ENCODE peak calls at places on chromosome 15, in seven cellular contexts. B is Peyer's patch, O is tibial nerve, L is ovary, H is esophagus squamous epithelium, X is sigmoid colon, G is suprapubic skin. S is an unnamed sample.

GRCh38 chr15:62165029-62165792 is at the start of gene C2CD4B:
- DNase-seq in B (peak), O (no peak), L (peak), H (no peak), X (no peak), G (peak), S (no peak)

GRCh38 chr15:90482124-90483011 is 47.4 kb upstream of the CRTC3 start:
- DNase-seq in B (no peak), O (peak), L (peak), H (no peak), X (no peak), G (no peak), S (no peak)

GRCh38 chr15:58738051-58738707 is 11.3 kb downstream of the ADAM10 start:
- DNase-seq in B (no peak), O (no peak), L (no peak), H (no peak), X (no peak), G (no peak), S (no peak)

GRCh38 chr15:92907229-92907628 is 7.1 kb downstream of the CHD2 start:
- DNase-seq in B (no peak), O (no peak), L (no peak), H (no peak), X (no peak), G (no peak), S (no peak)

GRCh38 chr15:66923438-66923881 is 141.9 kb upstream of the SMAD3 start:
- DNase-seq in B (no peak), O (no peak), L (no peak), H (no peak), X (peak), G (no peak), S (no peak)

GRCh38 chr15:75577401-75578205 is 1.5 kb downstream of the PTPN9 start:
- DNase-seq in B (no peak), O (no peak), L (no peak), H (no peak), X (peak), G (no peak), S (peak)

GRCh38 chr15:43794269-43795037 is 2.3 kb downstream of the SERF2 start:
- DNase-seq in B (no peak), O (no peak), L (no peak), H (no peak), X (no peak), G (no peak), S (no peak)

GRCh38 chr15:29873264-29873663 is 51.0 kb upstream of the TJP1 start:
- DNase-seq in B (no peak), O (no peak), L (no peak), H (no peak), X (no peak), G (no peak), S (no peak)

GRCh38 chr15:101004986-101005747 is 86.0 kb downstream of the LRRK1 start:
- DNase-seq in B (no peak), O (no peak), L (no peak), H (no peak), X (peak), G (peak), S (no peak)

GRCh38 chr15:70267879-70268278 is 170.2 kb upstream of the TLE3 start:
- DNase-seq in B (no peak), O (no peak), L (no peak), H (no peak), X (no peak), G (no peak), S (no peak)

GRCh38 chr15:88904808-88905327 is 8.3 kb downstream of the MFGE8 start:
- DNase-seq in B (peak), O (peak), L (peak), H (peak), X (peak), G (peak), S (peak)

GRCh38 chr15:33132722-33133345 is 61.7 kb downstream of the FMN1 start:
- DNase-seq in B (no peak), O (no peak), L (no peak), H (no peak), X (no peak), G (no peak), S (no peak)

GRCh38 chr15:62962101-62962995 is 80.2 kb upstream of the TPM1 start:
- DNase-seq in B (no peak), O (no peak), L (no peak), H (no peak), X (no peak), G (no peak), S (no peak)

GRCh38 chr15:26355671-26356070 is 417.2 kb downstream of the GABRB3 start:
- DNase-seq in B (no peak), O (no peak), L (no peak), H (no peak), X (no peak), G (no peak), S (no peak)

GRCh38 chr15:43150171-43150929 is 17.0 kb downstream of the TMEM62 start:
- DNase-seq in B (no peak), O (no peak), L (no peak), H (no peak), X (no peak), G (no peak), S (no peak)

GRCh38 chr15:65833501-65834220 is 35.6 kb upstream of the RAB11A start:
- DNase-seq in B (no peak), O (no peak), L (no peak), H (no peak), X (no peak), G (no peak), S (no peak)

GRCh38 chr15:39215006-39215405 is 365.9 kb upstream of the THBS1 start:
- DNase-seq in B (no peak), O (no peak), L (no peak), H (no peak), X (no peak), G (no peak), S (no peak)

GRCh38 chr15:77870195-77871065 is 207.1 kb downstream of the TBC1D2B start:
- DNase-seq in B (peak), O (peak), L (peak), H (no peak), X (peak), G (peak), S (peak)

GRCh38 chr15:55907797-55908196 is 85.6 kb downstream of the NEDD4 start:
- DNase-seq in B (no peak), O (no peak), L (no peak), H (no peak), X (no peak), G (no peak), S (no peak)

GRCh38 chr15:89964555-89964954 is 36.6 kb upstream of the ZNF710 start:
- DNase-seq in B (no peak), O (no peak), L (no peak), H (no peak), X (no peak), G (no peak), S (no peak)

GRCh38 chr15:68578960-68579935 is at the start of gene CORO2B:
- DNase-seq in B (peak), O (no peak), L (peak), H (no peak), X (no peak), G (no peak), S (no peak)

GRCh38 chr15:68313501-68314390 is 36.2 kb downstream of the FEM1B start:
- DNase-seq in B (peak), O (no peak), L (peak), H (no peak), X (no peak), G (peak), S (peak)

GRCh38 chr15:27017168-27017809 is 46.3 kb downstream of the GABRG3 start:
- DNase-seq in B (no peak), O (peak), L (no peak), H (no peak), X (no peak), G (no peak), S (no peak)

GRCh38 chr15:33031324-33031736 is 163.2 kb downstream of the FMN1 start:
- DNase-seq in B (no peak), O (no peak), L (no peak), H (no peak), X (no peak), G (no peak), S (no peak)

DNA sequence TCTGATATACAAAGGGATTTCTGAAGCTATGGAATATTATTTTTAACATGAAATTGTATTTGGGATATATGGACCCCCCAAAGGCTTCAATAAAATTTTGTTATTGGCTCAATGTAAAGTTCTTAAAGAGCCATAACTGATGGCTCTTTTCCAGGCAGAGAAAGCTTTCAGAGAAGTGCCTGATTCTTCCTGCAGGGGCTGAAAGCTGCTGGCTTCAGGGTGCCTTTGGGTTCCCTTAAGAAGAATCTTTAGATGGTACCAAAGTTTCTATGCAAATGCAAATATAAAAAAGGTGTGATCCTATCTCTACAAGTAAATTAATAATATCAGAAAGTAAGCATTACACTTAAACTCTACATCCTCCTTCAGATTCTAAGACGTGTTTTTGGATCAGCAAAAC is 72.6 kb downstream of the NR2F2 start:
- DNase-seq in B (no peak), O (no peak), L (no peak), H (no peak), X (no peak), G (no peak), S (no peak)
- TF ChIP-seq POLR2A in B (no peak), O (no peak), L (no peak), H (no peak), X (no peak), G (no peak), S (no peak)

GRCh38 chr15:45715528-45715927 is 80.7 kb downstream of the SQOR start:
- DNase-seq in B (no peak), O (no peak), L (no peak), H (no peak), X (no peak), G (no peak), S (no peak)
- H3K4me3 ChIP-seq in B (no peak), O (no peak), L (no peak), H (no peak), X (no peak), G (no peak), S (no peak)

GRCh38 chr15:34583399-34584320 is at the start of gene GOLGA8B:
- DNase-seq in B (peak), O (no peak), L (peak), H (no peak), X (peak), G (no peak), S (no peak)
- TF ChIP-seq POLR2A in B (no peak), O (no peak), L (no peak), H (no peak), X (no peak), G (no peak), S (no peak)

GRCh38 chr15:73941871-73942635 is 15.8 kb downstream of the LOXL1 start:
- DNase-seq in B (peak), O (no peak), L (no peak), H (no peak), X (peak), G (no peak), S (no peak)
- H3K4me3 ChIP-seq in B (no peak), O (no peak), L (no peak), H (no peak), X (no peak), G (no peak), S (no peak)

DNA sequence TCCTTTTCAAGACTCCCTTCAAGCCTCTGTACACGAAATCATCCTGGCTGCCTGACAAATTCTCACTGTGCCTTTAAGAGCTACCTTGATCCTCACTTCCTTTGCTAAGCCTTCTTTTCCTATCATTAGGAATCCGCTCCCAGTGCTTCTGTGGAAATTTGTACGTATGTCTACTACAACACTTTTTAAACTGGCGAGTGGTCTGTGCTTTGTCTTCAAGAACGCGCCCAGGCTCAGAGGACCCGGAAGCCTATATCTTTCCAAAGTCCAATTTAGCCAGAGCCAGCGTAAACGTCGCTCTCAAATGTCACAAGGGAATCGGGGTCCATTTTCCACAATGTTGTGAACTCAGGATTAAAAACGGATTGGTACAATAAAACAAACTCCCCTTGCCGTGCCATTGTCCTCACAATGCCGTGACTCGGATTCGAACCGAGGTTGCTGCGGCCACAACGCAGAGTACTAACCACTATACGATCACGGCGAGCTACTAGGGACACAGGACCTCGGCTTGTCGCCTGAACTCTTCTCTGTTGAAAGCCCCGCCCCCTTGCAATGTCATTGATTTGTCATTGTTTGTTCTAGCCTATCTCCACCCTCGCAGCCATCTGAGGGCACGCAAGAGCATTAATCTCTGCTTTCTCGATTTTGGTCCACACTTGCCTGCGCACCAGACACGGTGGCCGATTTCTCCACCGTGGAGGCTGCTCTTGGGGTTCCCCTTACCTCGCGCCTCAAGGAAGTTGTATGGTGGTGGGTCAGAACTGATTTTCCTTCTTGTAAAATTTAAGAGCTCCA is 12.4 kb upstream of the SHF start:
- DNase-seq in B (peak), O (peak), L (peak), H (peak), X (peak), G (peak), S (peak)
- TF ChIP-seq POLR2A in B (peak), O (peak), L (peak), H (no peak), X (peak), G (peak), S (no peak)

GRCh38 chr15:76584868-76585572 is 248.4 kb downstream of the ISL2 start:
- DNase-seq in B (no peak), O (no peak), L (no peak), H (no peak), X (no peak), G (no peak), S (no peak)

GRCh38 chr15:76582550-76582949 is 246.0 kb downstream of the ISL2 start:
- DNase-seq in B (no peak), O (no peak), L (no peak), H (no peak), X (no peak), G (no peak), S (no peak)

GRCh38 chr15:76588811-76589747 is 252.5 kb downstream of the ISL2 start:
- DNase-seq in B (peak), O (no peak), L (no peak), H (no peak), X (no peak), G (no peak), S (no peak)

DNA sequence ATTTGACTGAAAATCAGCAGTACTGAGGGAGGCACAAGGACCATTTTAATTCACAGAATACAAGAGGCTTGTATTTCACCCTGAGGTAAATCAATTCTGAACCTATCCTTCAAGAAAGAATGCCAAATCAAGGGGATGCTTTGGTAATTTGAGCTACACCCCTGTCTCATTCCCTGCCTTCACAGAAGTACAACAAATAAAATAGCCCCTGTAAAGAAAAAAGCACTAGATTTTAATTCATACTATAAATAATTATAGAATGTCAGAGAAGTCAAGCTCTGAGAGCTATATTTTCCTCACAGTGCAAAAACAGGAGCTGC is 249.0 kb downstream of the ISL2 start:
- DNase-seq in B (no peak), O (no peak), L (no peak), H (no peak), X (no peak), G (no peak), S (no peak)
- H3K4me3 ChIP-seq in B (no peak), O (no peak), L (no peak), H (no peak), X (no peak), G (no peak), S (no peak)

S was measured in lower leg skin.